ENCODE peak calls at places on chromosomes 11 and 22, in eight cellular contexts. H is NT2/D1; I is KBM-7; S is effector memory CD4-positive, alpha-beta T cell; Q is fibroblast of mammary gland; N is activated CD4-positive, CD25-positive, alpha-beta regulatory T cell treated with anti-CD3 and anti-CD28 coated beads, Interleukin-2, amount 50 U/mL, for 16 hours; R is GM12865; U is suprapubic skin. D is an unnamed sample.

GRCh38 chr11:75133976-75134375 is 16.9 kb upstream of the SLCO2B1 start:
- DNase-seq in Q (no peak), H (peak), I (no peak), R (no peak), U (no peak), S (no peak), N (no peak), D (no peak)

GRCh38 chr22:36737776-36738175 is 34.2 kb upstream of the CACNG2 start:
- DNase-seq in N (no peak), S (no peak), R (no peak), H (no peak), Q (no peak), U (no peak), I (no peak), D (no peak)

GRCh38 chr11:64339754-64340408 is at the start of gene CCDC88B:
- DNase-seq in N (peak), I (peak), R (peak), Q (no peak), S (peak), U (no peak), H (no peak), D (no peak)

GRCh38 chr11:103671143-103671651 is 365.2 kb upstream of the DDI1 start:
- DNase-seq in H (no peak), I (no peak), U (no peak), S (no peak), Q (no peak), N (no peak), R (no peak), D (no peak)

GRCh38 chr11:3202305-3202704 is 16.3 kb downstream of the MRGPRG start:
- DNase-seq in I (no peak), U (peak), Q (no peak), H (no peak), N (no peak), S (no peak), R (no peak), D (no peak)

GRCh38 chr22:50261615-50262459 is at the start of gene MAPK12:
- DNase-seq in I (no peak), Q (peak), R (peak), N (no peak), H (no peak), U (no peak), S (no peak), D (no peak)

GRCh38 chr11:47355283-47356128 is 3.0 kb upstream of the MYBPC3 start:
- DNase-seq in S (no peak), I (no peak), Q (peak), U (peak), N (no peak), H (peak), R (peak), D (peak)

GRCh38 chr11:4664791-4665190 is 21.0 kb downstream of the OR51E1 start:
- DNase-seq in H (no peak), S (no peak), U (no peak), I (no peak), N (no peak), Q (peak), R (no peak), D (no peak)

GRCh38 chr11:72223615-72224586 is 666 bp upstream of the INPPL1 start:
- DNase-seq in S (peak), R (peak), N (peak), H (no peak), Q (peak), I (peak), U (peak), D (no peak)

GRCh38 chr11:59615132-59615636 is 390 bp downstream of the OSBP start:
- DNase-seq in S (peak), N (peak), I (peak), Q (no peak), U (peak), H (no peak), R (peak), D (no peak)

GRCh38 chr11:71204748-71205664 is 47.4 kb downstream of the SHANK2 start:
- DNase-seq in S (no peak), U (no peak), I (no peak), Q (no peak), N (no peak), R (no peak), H (no peak), D (no peak)

GRCh38 chr11:43408277-43408676 is 49.6 kb downstream of the TTC17 start:
- DNase-seq in U (no peak), S (no peak), Q (no peak), I (no peak), H (no peak), N (no peak), R (no peak), D (no peak)

GRCh38 chr11:19232910-19233503 is 7.7 kb downstream of the E2F8 start:
- DNase-seq in U (no peak), H (no peak), R (no peak), I (no peak), S (no peak), N (no peak), Q (peak), D (no peak)

GRCh38 chr11:61793829-61794204 is 1.1 kb downstream of the FEN1 start:
- DNase-seq in R (no peak), H (no peak), S (no peak), I (no peak), U (no peak), N (no peak), Q (no peak), D (no peak)

GRCh38 chr11:110908401-110909106 is 196.3 kb upstream of the ARHGAP20 start:
- DNase-seq in Q (peak), H (no peak), U (no peak), N (no peak), R (no peak), I (no peak), S (no peak), D (no peak)

GRCh38 chr11:117823294-117823940 is 1.1 kb downstream of the FXYD2 start:
- DNase-seq in H (no peak), N (no peak), I (peak), Q (no peak), S (no peak), R (peak), U (peak), D (no peak)

GRCh38 chr11:69156218-69156639 is 494 bp downstream of the SMIM38 start:
- DNase-seq in S (no peak), I (no peak), Q (no peak), N (no peak), H (no peak), R (peak), U (no peak), D (no peak)

GRCh38 chr22:29083576-29084566 is 11.0 kb downstream of the KREMEN1 start:
- DNase-seq in N (no peak), Q (peak), U (no peak), I (no peak), H (no peak), R (peak), S (no peak), D (no peak)

GRCh38 chr11:64787526-64788320 is 9.4 kb upstream of the SF1 start:
- DNase-seq in R (peak), H (no peak), U (peak), Q (peak), N (no peak), S (peak), I (peak), D (no peak)

GRCh38 chr11:70556884-70557741 is 158.8 kb downstream of the CTTN start:
- DNase-seq in U (no peak), S (no peak), N (no peak), I (peak), Q (peak), R (peak), H (no peak), D (no peak)

GRCh38 chr11:61148016-61148640 is 13.1 kb downstream of the VPS37C start:
- DNase-seq in I (no peak), N (no peak), H (no peak), Q (no peak), S (no peak), R (no peak), U (no peak), D (no peak)

GRCh38 chr11:112831969-112832368 is 129.3 kb upstream of the NCAM1 start:
- DNase-seq in U (no peak), S (no peak), I (no peak), H (no peak), N (no peak), R (no peak), Q (no peak), D (no peak)

GRCh38 chr22:48954781-48955311 is 872.8 kb downstream of the BRD1 start:
- DNase-seq in I (no peak), U (peak), Q (no peak), N (no peak), R (no peak), S (no peak), H (no peak), D (no peak)

GRCh38 chr22:25970348-25970995 is 198.8 kb upstream of the SEZ6L start:
- DNase-seq in Q (no peak), N (no peak), U (no peak), R (peak), S (no peak), H (peak), I (no peak), D (no peak)